ENCODE peak calls at places on chromosome 21, in seven cellular contexts. S is stomach; E is astrocyte of the spinal cord; M is stimulated activated CD8-positive, alpha-beta memory T cell treated with anti-CD3 and anti-CD28 coated beads, Interleukin-2, amount 100 ng/mL, for 1 hour; D is NCI-H748 treated with DMSO at 0.1 percent for 48 hours; L is NCI-H2081; J is mammary epithelial cell. T is an unnamed sample.

GRCh38 chr21:39074508-39074907 is 108.7 kb downstream of the PSMG1 start:
- DNase-seq in S (no peak), E (no peak), M (no peak), D (no peak), L (no peak), J (no peak), T (no peak)

GRCh38 chr21:36402339-36402738 is 17.1 kb downstream of the CHAF1B start:
- DNase-seq in S (no peak), E (no peak), M (no peak), D (no peak), L (no peak), J (no peak), T (no peak)

GRCh38 chr21:34576043-34576466 is 38.9 kb downstream of the RCAN1 start:
- DNase-seq in S (no peak), E (no peak), M (no peak), D (no peak), L (no peak), J (peak), T (no peak)

GRCh38 chr21:43303240-43304178 is 123.4 kb downstream of the SIK1 start:
- DNase-seq in S (no peak), E (no peak), M (no peak), D (no peak), L (no peak), J (no peak), T (no peak)

GRCh38 chr21:35170818-35171217 is 121.7 kb upstream of the RUNX1 start:
- DNase-seq in S (no peak), E (no peak), M (no peak), D (no peak), L (no peak), J (no peak), T (no peak)

GRCh38 chr21:33286600-33287456 is 20.7 kb downstream of the IL10RB start:
- DNase-seq in S (peak), E (peak), M (no peak), D (peak), L (no peak), J (peak), T (no peak)

GRCh38 chr21:43716376-43717165 is 2.4 kb upstream of the PDXK start:
- DNase-seq in S (no peak), E (peak), M (no peak), D (no peak), L (no peak), J (no peak), T (no peak)

GRCh38 chr21:42151148-42152074 is 67.5 kb upstream of the ABCG1 start:
- DNase-seq in S (no peak), E (no peak), M (no peak), D (no peak), L (no peak), J (no peak), T (no peak)

GRCh38 chr21:17334478-17334877 is 178.4 kb upstream of the CXADR start:
- DNase-seq in S (no peak), E (no peak), M (no peak), D (no peak), L (no peak), J (no peak), T (no peak)

GRCh38 chr21:41764558-41765392 is 2.1 kb downstream of the RIPK4 start:
- DNase-seq in S (peak), E (no peak), M (no peak), D (no peak), L (no peak), J (peak), T (peak)

GRCh38 chr21:42988234-42988965 is 14.0 kb downstream of the PKNOX1 start:
- DNase-seq in S (no peak), E (peak), M (no peak), D (no peak), L (no peak), J (no peak), T (no peak)

GRCh38 chr21:42991992-42992740 is 17.8 kb downstream of the PKNOX1 start:
- DNase-seq in S (no peak), E (peak), M (no peak), D (no peak), L (no peak), J (peak), T (peak)

GRCh38 chr21:42031241-42031640 is 21.1 kb upstream of the ZBTB21 start:
- DNase-seq in S (no peak), E (no peak), M (no peak), D (no peak), L (no peak), J (no peak), T (no peak)

GRCh38 chr21:31780944-31781343 is 49.0 kb upstream of the SCAF4 start:
- DNase-seq in S (no peak), E (no peak), M (no peak), D (peak), L (peak), J (peak), T (no peak)

GRCh38 chr21:29271927-29272333 is 26.8 kb upstream of the BACH1 start:
- DNase-seq in S (no peak), E (no peak), M (no peak), D (no peak), L (no peak), J (no peak), T (no peak)

GRCh38 chr21:21807598-21807903 is 809.3 kb downstream of the NCAM2 start:
- DNase-seq in S (no peak), E (peak), M (no peak), D (peak), L (no peak), J (no peak), T (no peak)

GRCh38 chr21:37149411-37149810 is 76.4 kb downstream of the TTC3 start:
- DNase-seq in S (no peak), E (peak), M (no peak), D (no peak), L (no peak), J (peak), T (no peak)